ENCODE peak calls at places on chromosome X, in four cellular contexts. R is substantia nigra, X is HEK293T, H is HuH-7.5. P is an unnamed sample.

GRCh38 chrX:17680732-17681413 is 56.4 kb upstream of the SCML1 start:
- DNase-seq in X (no peak), H (no peak), R (no peak), P (no peak)

GRCh38 chrX:57251965-57252364 is 34.5 kb upstream of the FAAH2 start:
- DNase-seq in X (no peak), H (no peak), R (no peak), P (no peak)

GRCh38 chrX:40644821-40645358 is 2.5 kb downstream of the CXorf38 start:
- DNase-seq in R (peak; percentile 1), H (no peak), X (no peak), P (no peak)

GRCh38 chrX:2391869-2392606 is 108.7 kb downstream of the DHRSX start:
- DNase-seq in R (no peak), X (no peak), H (peak; percentile 22), P (no peak)

GRCh38 chrX:136143714-136144113 is 3.6 kb upstream of the FHL1 start:
- DNase-seq in R (no peak), X (no peak), H (no peak), P (no peak)

GRCh38 chrX:31021537-31021936 is 50.3 kb downstream of the FTHL17 start:
- DNase-seq in X (no peak), R (no peak), H (no peak), P (no peak)

GRCh38 chrX:135340827-135341226 is 31.5 kb downstream of the ETDC start:
- DNase-seq in H (no peak), X (no peak), R (no peak), P (no peak)

GRCh38 chrX:3143043-3143799 is 102.0 kb downstream of the ARSF start:
- DNase-seq in X (no peak), H (no peak), R (no peak), P (no peak)

GRCh38 chrX:57932266-57932665 is 22.0 kb upstream of the ZXDA start:
- DNase-seq in H (no peak), R (no peak), X (no peak), P (no peak)

GRCh38 chrX:68686684-68687045 is 39.2 kb downstream of the STARD8 start:
- DNase-seq in H (no peak), X (no peak), R (no peak), P (no peak)

GRCh38 chrX:153981771-153982533 is 9.4 kb downstream of the TMEM187 start:
- DNase-seq in X (no peak), R (no peak), H (no peak), P (no peak)

GRCh38 chrX:39320165-39320564 is 518.9 kb downstream of the MID1IP1 start:
- DNase-seq in X (no peak), R (no peak), H (no peak), P (no peak)

GRCh38 chrX:51837926-51838325 is 55.5 kb upstream of the MAGED1 start:
- DNase-seq in X (peak; percentile 9), R (no peak), H (no peak), P (no peak)

GRCh38 chrX:72568406-72569092 is 4.1 kb downstream of the HDAC8 start:
- DNase-seq in R (no peak), X (no peak), H (no peak), P (no peak)

GRCh38 chrX:67734111-67734753 is 190.4 kb downstream of the AR start:
- DNase-seq in R (no peak), X (no peak), H (no peak), P (no peak)

GRCh38 chrX:12237131-12237530 is 98.9 kb downstream of the FRMPD4 start:
- DNase-seq in H (no peak), R (no peak), X (no peak), P (no peak)

P was measured in caudate nucleus.